ENCODE peak calls at places on chromosomes 6 and 20, in seven cellular contexts. U is ovary, X is PC-3, V is uterus, S is testis, J is dorsolateral prefrontal cortex, T is cardiac fibroblast. K is an unnamed sample.

GRCh38 chr6:5172057-5172683 is 87.0 kb downstream of the PPP1R3G start:
- DNase-seq in U (no peak), X (no peak), V (no peak), S (no peak), J (no peak), T (no peak), K (no peak)

GRCh38 chr6:54335871-54336270 is 27.6 kb downstream of the TINAG start:
- DNase-seq in U (no peak), X (peak), V (no peak), S (no peak), J (no peak), T (peak), K (peak)

GRCh38 chr20:32168184-32168910 is 39.2 kb downstream of the PLAGL2 start:
- DNase-seq in U (no peak), X (no peak), V (no peak), S (no peak), J (no peak), T (no peak), K (peak)

GRCh38 chr6:14339711-14340590 is 222.4 kb downstream of the CD83 start:
- DNase-seq in U (no peak), X (no peak), V (no peak), S (peak), J (no peak), T (no peak), K (no peak)

GRCh38 chr6:16158943-16159557 is 30.2 kb downstream of the MYLIP start:
- DNase-seq in U (no peak), X (no peak), V (no peak), S (no peak), J (peak), T (no peak), K (no peak)

GRCh38 chr6:49548613-49549304 is 1.7 kb upstream of the C6orf141 start:
- DNase-seq in U (no peak), X (no peak), V (no peak), S (peak), J (no peak), T (no peak), K (no peak)

GRCh38 chr6:21898107-21898796 is 304.7 kb downstream of the SOX4 start:
- DNase-seq in U (no peak), X (peak), V (no peak), S (no peak), J (no peak), T (peak), K (peak)

GRCh38 chr20:36549942-36550796 is 8.8 kb downstream of the MYL9 start:
- DNase-seq in U (no peak), X (no peak), V (no peak), S (no peak), J (no peak), T (peak), K (no peak)

GRCh38 chr6:117477988-117478852 is 4.3 kb upstream of the DCBLD1 start:
- DNase-seq in U (no peak), X (no peak), V (no peak), S (peak), J (peak), T (peak), K (peak)

GRCh38 chr20:43590036-43590391 is 723 bp upstream of the IFT52 start:
- DNase-seq in U (peak), X (no peak), V (peak), S (peak), J (peak), T (no peak), K (no peak)

GRCh38 chr6:89591745-89592144 is 46.8 kb downstream of the LYRM2 start:
- DNase-seq in U (no peak), X (no peak), V (no peak), S (no peak), J (no peak), T (no peak), K (no peak)

GRCh38 chr6:170174771-170175643 is 115.9 kb downstream of the DLL1 start:
- DNase-seq in U (no peak), X (no peak), V (no peak), S (peak), J (no peak), T (no peak), K (no peak)

GRCh38 chr6:139877828-139878405 is 503.5 kb upstream of the CITED2 start:
- DNase-seq in U (no peak), X (no peak), V (no peak), S (no peak), J (no peak), T (no peak), K (no peak)

GRCh38 chr6:121335111-121336008 is 1.1 kb upstream of the TBC1D32 start:
- DNase-seq in U (no peak), X (no peak), V (no peak), S (no peak), J (no peak), T (no peak), K (peak)

GRCh38 chr6:136338486-136338885 is 48.8 kb upstream of the BCLAF1 start:
- DNase-seq in U (no peak), X (no peak), V (no peak), S (no peak), J (no peak), T (no peak), K (no peak)

GRCh38 chr6:111685506-111685905 is 79.8 kb upstream of the TRAF3IP2 start:
- DNase-seq in U (no peak), X (no peak), V (no peak), S (no peak), J (no peak), T (no peak), K (no peak)

GRCh38 chr20:18749528-18749927 is 64.1 kb upstream of the SCP2D1 start:
- DNase-seq in U (no peak), X (no peak), V (no peak), S (no peak), J (no peak), T (no peak), K (no peak)

GRCh38 chr6:135185483-135185882 is 4.4 kb downstream of the MYB start:
- DNase-seq in U (no peak), X (no peak), V (no peak), S (no peak), J (no peak), T (no peak), K (no peak)

GRCh38 chr6:37311666-37312473 is 41.9 kb upstream of the RNF8 start:
- DNase-seq in U (no peak), X (no peak), V (no peak), S (no peak), J (no peak), T (peak), K (peak)

GRCh38 chr6:169589293-169589692 is 112.5 kb downstream of the WDR27 start:
- DNase-seq in U (no peak), X (no peak), V (no peak), S (no peak), J (no peak), T (peak), K (peak)

GRCh38 chr20:57661201-57662027 is 41.2 kb upstream of the ZBP1 start:
- DNase-seq in U (peak), X (no peak), V (peak), S (peak), J (peak), T (no peak), K (no peak)

GRCh38 chr6:154958469-154958868 is 36.6 kb upstream of the TIAM2 start:
- DNase-seq in U (no peak), X (no peak), V (no peak), S (no peak), J (no peak), T (no peak), K (no peak)

GRCh38 chr6:13485923-13486557 is 1.4 kb downstream of the GFOD1 start:
- DNase-seq in U (no peak), X (peak), V (peak), S (peak), J (no peak), T (peak), K (peak)

GRCh38 chr20:13333793-13334192 is 112.7 kb downstream of the ISM1 start:
- DNase-seq in U (no peak), X (peak), V (no peak), S (no peak), J (no peak), T (no peak), K (no peak)

GRCh38 chr20:55057779-55058415 is 582.5 kb downstream of the DOK5 start:
- DNase-seq in U (no peak), X (no peak), V (no peak), S (no peak), J (no peak), T (no peak), K (peak)

GRCh38 chr6:126803769-126804168 is 314.7 kb upstream of the RSPO3 start:
- DNase-seq in U (no peak), X (no peak), V (no peak), S (no peak), J (no peak), T (no peak), K (no peak)

GRCh38 chr6:25147191-25147590 is 132.0 kb upstream of the CARMIL1 start:
- DNase-seq in U (no peak), X (no peak), V (no peak), S (no peak), J (no peak), T (no peak), K (no peak)

GRCh38 chr6:5851261-5851757 is 155.4 kb downstream of the NRN1 start:
- DNase-seq in U (no peak), X (no peak), V (no peak), S (peak), J (peak), T (peak), K (peak)

GRCh38 chr20:32470025-32470861 is 112.1 kb downstream of the ASXL1 start:
- DNase-seq in U (peak), X (peak), V (no peak), S (no peak), J (no peak), T (peak), K (peak)

GRCh38 chr6:163985040-163985439 is 570.5 kb downstream of the QKI start:
- DNase-seq in U (no peak), X (no peak), V (no peak), S (no peak), J (no peak), T (no peak), K (no peak)

GRCh38 chr6:70124882-70125535 is 177.9 kb downstream of the COL9A1 start:
- DNase-seq in U (no peak), X (peak), V (no peak), S (no peak), J (peak), T (peak), K (peak)

GRCh38 chr6:137911675-137912158 is 44.7 kb downstream of the TNFAIP3 start:
- DNase-seq in U (no peak), X (no peak), V (no peak), S (no peak), J (no peak), T (no peak), K (no peak)

GRCh38 chr6:129317931-129318820 is 391.8 kb downstream of the ARHGAP18 start:
- DNase-seq in U (no peak), X (peak), V (no peak), S (no peak), J (no peak), T (peak), K (peak)

GRCh38 chr6:165844801-165845364 is 181.8 kb upstream of the PDE10A start:
- DNase-seq in U (no peak), X (no peak), V (no peak), S (no peak), J (no peak), T (no peak), K (no peak)
- TF ChIP-seq CTCF in U (no peak), X (no peak), V (no peak), S (no peak), J (no peak), T (no peak), K (no peak)

DNA sequence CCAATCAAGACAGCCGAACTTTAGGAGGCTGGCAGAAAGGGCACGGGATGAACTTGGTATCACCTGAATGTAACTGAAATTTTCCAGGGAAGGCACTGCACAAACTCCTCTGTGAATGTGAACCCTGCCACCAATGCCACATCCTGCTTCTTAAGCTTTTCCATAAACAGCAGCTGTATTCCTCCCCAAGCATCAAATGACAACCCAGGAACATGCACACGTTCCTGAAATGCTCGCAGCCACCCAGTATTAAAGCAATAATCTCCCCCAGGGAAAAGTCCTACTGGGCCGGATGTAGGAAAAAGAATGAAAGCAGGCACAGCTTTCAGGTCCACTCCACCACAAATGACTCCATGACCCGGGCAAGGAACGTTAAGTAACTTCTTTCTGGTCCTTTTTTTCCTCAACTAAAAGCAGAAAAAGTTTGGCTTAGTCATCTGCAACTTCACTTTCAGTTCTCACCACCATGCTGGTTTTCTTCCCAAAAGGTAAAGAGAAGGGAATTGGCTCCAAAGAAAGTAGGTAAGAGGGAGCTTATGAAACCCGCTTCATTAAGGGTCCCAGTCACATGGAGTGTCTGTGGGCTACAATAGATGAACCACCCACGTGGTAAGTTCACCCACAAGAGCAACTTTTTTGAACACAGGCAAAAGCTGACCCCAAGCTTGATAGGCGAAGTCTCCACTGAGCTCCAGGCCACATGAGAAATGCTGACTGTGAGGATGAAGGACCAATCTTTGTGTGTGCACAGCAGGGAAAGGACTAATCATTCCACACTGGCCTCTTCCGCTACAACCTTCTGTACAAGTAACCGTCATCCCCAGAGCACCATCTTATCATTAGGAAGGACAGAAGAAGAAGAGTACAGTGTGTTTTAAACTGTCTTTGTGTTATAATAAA is 90.1 kb downstream of the HIVEP2 start:
- DNase-seq in U (no peak), X (no peak), V (no peak), S (no peak), J (no peak), T (peak), K (no peak)
- H3K4me3 ChIP-seq in U (no peak), X (no peak), V (no peak), S (no peak), J (no peak), T (no peak), K (no peak)

GRCh38 chr6:110256366-110256765 is 76.1 kb downstream of the CDC40 start:
- DNase-seq in U (no peak), X (no peak), V (no peak), S (no peak), J (no peak), T (no peak), K (no peak)

GRCh38 chr6:110246900-110247546 is 66.8 kb downstream of the CDC40 start:
- DNase-seq in U (no peak), X (no peak), V (no peak), S (no peak), J (no peak), T (no peak), K (no peak)

GRCh38 chr6:110250058-110250457 is 69.8 kb downstream of the CDC40 start:
- DNase-seq in U (no peak), X (no peak), V (no peak), S (no peak), J (no peak), T (no peak), K (no peak)

GRCh38 chr6:110255356-110255755 is 75.1 kb downstream of the CDC40 start:
- DNase-seq in U (no peak), X (peak), V (no peak), S (peak), J (no peak), T (peak), K (peak)

DNA sequence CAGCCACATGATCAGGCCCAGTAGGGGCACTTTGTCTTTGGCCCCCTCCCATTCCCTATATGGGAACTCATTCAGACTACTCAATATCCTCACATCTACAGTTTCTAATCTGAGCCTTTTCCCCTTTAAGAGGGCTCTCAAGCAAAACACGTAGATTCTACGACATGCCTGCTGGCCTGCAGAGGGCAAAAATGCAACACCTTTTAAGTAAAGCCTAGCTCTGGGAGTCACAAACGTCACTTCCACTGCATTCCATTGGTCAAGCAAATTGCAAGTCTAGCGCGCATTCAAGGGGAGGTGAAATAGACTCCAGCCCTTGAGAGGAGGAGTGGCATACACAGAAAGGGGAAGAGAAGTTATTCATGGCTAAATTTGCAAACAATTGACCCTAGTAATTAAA is 70.6 kb downstream of the CDC40 start:
- DNase-seq in U (no peak), X (no peak), V (no peak), S (no peak), J (no peak), T (no peak), K (no peak)
- TF ChIP-seq CTCF in U (no peak), X (no peak), V (no peak), S (no peak), J (no peak), T (no peak), K (no peak)

GRCh38 chr6:44201638-44202303 is 15.0 kb upstream of the MYMX start:
- DNase-seq in U (no peak), X (no peak), V (no peak), S (no peak), J (no peak), T (no peak), K (no peak)

GRCh38 chr6:44202972-44203750 is 13.6 kb upstream of the MYMX start:
- DNase-seq in U (no peak), X (peak), V (no peak), S (no peak), J (no peak), T (no peak), K (no peak)

GRCh38 chr6:44201200-44201599 is 15.5 kb upstream of the MYMX start:
- DNase-seq in U (no peak), X (no peak), V (no peak), S (no peak), J (no peak), T (no peak), K (no peak)

GRCh38 chr6:44203955-44204354 is 12.8 kb upstream of the MYMX start:
- DNase-seq in U (no peak), X (peak), V (no peak), S (no peak), J (no peak), T (no peak), K (no peak)

DNA sequence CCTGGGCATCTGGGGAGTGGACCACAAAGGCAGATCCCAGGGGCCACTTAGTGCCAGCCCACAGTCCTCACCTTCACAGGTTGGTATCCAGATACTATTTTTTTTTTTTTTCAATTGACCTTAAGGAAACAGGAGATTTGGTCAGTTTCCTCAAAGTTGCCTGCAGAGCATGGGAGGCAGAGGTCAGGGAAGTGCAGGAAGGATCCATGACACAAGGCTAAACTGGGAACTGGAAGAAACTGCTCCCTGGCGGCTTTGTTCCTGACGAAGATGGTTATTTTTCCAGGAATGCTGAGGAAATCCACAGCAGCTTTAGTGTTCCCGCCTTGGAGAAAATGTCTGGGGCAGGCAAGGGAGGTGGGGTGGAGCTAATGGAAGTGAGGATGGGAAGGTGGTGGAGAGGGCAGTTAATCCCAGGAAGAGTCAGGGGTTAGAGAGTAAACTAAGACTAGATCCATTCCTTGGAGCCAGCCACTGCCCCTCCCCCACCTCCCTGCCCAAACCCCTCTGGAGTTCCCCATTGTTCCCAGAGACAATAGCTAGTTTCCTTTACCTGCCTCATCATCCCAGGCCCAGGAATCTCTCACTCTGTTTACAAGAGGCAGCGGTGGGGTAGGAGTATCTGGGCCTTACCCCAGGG is 14.3 kb upstream of the MYMX start:
- DNase-seq in U (no peak), X (no peak), V (no peak), S (no peak), J (no peak), T (no peak), K (no peak)
- H3K4me3 ChIP-seq in U (no peak), X (no peak), V (no peak), S (no peak), J (no peak), T (no peak), K (no peak)

GRCh38 chr6:32790306-32790705 is 26.5 kb downstream of the HLA-DOB start:
- DNase-seq in U (no peak), X (peak), V (no peak), S (peak), J (no peak), T (peak), K (no peak)

DNA sequence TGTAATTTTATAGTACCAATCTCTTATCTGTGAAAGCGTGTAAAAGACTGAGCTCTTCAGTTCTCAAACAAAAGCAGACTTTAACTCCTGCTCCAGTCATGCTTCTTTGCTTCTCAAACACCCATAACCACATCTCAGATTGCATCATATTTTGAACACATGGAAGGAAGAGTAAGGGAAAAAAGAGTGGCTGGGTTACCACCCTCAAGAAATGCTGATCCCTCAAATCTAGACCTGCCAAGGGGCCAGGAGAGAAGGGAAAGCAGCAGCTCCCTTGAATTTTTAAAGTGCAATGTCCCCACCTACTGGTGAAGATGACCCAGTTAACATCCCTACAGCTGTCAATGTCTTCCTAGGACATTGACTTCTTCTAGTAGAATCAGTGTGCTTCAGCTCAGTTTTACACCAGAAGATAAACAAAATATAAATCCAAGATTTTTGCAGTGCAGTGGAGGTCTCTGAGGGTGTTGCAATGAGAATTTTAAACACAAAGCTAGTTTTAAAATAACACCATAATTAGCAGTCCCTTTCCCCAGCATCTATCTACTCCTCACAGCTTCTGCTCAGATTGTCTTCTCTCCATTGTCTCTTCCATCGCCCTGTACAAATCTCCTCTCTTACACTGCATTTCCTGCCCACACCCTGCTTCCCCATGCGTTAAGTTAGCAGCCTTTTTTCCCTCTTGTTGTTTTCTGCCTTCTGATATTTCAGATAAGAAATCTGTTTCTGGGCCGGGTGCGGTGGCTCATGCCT is 22.6 kb upstream of the HLA-DQB2 start:
- DNase-seq in U (peak), X (peak), V (no peak), S (peak), J (no peak), T (peak), K (peak)
- TF ChIP-seq CTCF in U (peak), X (peak), V (peak), S (peak), J (peak), T (peak), K (peak)

K was measured in fibroblast of mammary gland.